ENCODE peak calls at places on chromosomes 11 and 22, in six cellular contexts. K is Peyer's patch, J is IMR-90, Q is esophagus squamous epithelium, F is body of pancreas, X is A549. R is an unnamed sample.

GRCh38 chr11:19511413-19512183 is 201.0 kb upstream of the NAV2 start:
- DNase-seq in J (no peak), K (no peak), X (no peak), Q (no peak), F (peak; percentile 27), R (no peak)

GRCh38 chr11:83816572-83817187 is 530.5 kb upstream of the CCDC90B start:
- DNase-seq in Q (no peak), X (peak; percentile 10), K (no peak), J (peak; percentile 42), F (no peak), R (no peak)

GRCh38 chr11:2160736-2161259 is at the start of gene INS:
- DNase-seq in F (no peak), K (no peak), Q (no peak), J (no peak), X (no peak), R (no peak)

GRCh38 chr11:38123673-38124072 is 1525.6 kb upstream of the RAG2 start:
- DNase-seq in X (no peak), F (no peak), J (no peak), Q (no peak), K (no peak), R (no peak)

GRCh38 chr22:36284171-36284571 is 31.2 kb downstream of the APOL1 start:
- DNase-seq in Q (no peak), X (no peak), J (no peak), F (no peak), K (peak; percentile 51), R (peak; percentile 77)

GRCh38 chr22:27022256-27022655 is 364.9 kb downstream of the MIAT start:
- DNase-seq in F (no peak), X (peak; percentile 5), Q (no peak), J (no peak), K (no peak), R (no peak)

GRCh38 chr22:46025973-46026906 is 49.3 kb upstream of the WNT7B start:
- DNase-seq in J (no peak), F (peak; percentile 17), X (no peak), Q (no peak), K (peak; percentile 48), R (peak; percentile 63)

GRCh38 chr11:127338380-127339259 is 338.1 kb upstream of the KIRREL3 start:
- DNase-seq in X (no peak), K (no peak), J (no peak), F (no peak), Q (no peak), R (no peak)

GRCh38 chr11:78195917-78196545 is 7.3 kb downstream of the USP35 start:
- DNase-seq in F (no peak), Q (no peak), J (no peak), X (no peak), K (no peak), R (peak; percentile 70)

GRCh38 chr11:78194490-78194889 is 5.8 kb downstream of the USP35 start:
- DNase-seq in J (no peak), F (no peak), X (no peak), Q (no peak), K (no peak), R (no peak)

GRCh38 chr11:78192223-78192719 is 3.6 kb downstream of the USP35 start:
- DNase-seq in X (no peak), K (no peak), Q (no peak), J (no peak), F (peak; percentile 92), R (peak; percentile 61)

GRCh38 chr11:78192911-78193341 is 4.2 kb downstream of the USP35 start:
- DNase-seq in Q (no peak), J (no peak), F (no peak), X (no peak), K (no peak), R (peak; percentile 19)

GRCh38 chr11:78193806-78194205 is 5.1 kb downstream of the USP35 start:
- DNase-seq in Q (no peak), F (no peak), X (no peak), K (no peak), J (no peak), R (peak; percentile 41)
- TF ChIP-seq POLR2A in Q (no peak), F (no peak), X (no peak), K (no peak), J (no peak), R (no peak)

DNA sequence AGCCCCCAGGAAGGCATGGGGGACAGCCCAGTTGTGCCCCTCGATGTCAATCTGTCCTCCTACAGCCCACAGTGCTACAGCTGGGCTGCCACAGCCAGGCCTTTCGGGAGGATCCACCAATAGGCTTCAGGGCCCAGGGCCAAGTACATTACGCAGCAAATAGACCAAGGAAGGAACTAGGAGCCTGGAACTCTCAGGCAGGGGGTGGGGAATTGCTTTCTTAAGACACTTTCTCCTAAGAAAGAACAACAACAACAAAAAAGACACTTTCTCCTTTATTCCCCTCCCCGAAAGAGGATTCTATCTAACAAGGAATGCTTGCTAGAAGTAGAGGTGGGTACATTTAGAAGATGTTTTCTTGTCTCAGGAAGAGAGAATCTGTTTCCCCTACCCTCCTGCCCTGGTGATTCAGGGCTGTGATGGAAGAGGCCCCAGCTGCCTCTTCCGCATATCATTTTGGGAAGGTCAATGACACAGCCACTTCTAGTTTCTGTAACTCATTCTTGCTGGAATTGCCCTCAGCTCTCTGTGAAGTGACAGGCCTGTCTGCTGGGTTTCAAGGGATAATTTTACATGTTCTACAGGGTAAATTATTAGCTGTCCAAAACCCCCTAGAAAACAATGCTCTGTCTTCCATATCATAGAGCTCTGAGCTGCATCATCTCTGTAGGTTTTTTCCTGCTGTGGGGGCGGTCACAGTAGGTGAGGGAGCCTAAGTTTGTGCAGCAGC is 6.0 kb upstream of the MALAT1 start:
- DNase-seq in X (no peak), Q (no peak), J (peak; percentile 89), K (peak; percentile 71), F (peak; percentile 78), R (no peak)
- TF ChIP-seq POLR2A in X (peak; percentile 37), Q (no peak), J (peak; percentile 88), K (peak; percentile 55), F (no peak), R (no peak)

GRCh38 chr11:105903113-105903512 is 118.9 kb downstream of the MSANTD4 start:
- DNase-seq in X (no peak), F (no peak), J (peak; percentile 30), Q (no peak), K (no peak), R (no peak)
- TF ChIP-seq POLR2A in X (no peak), F (no peak), J (no peak), Q (no peak), K (no peak), R (no peak)

GRCh38 chr11:61917357-61918109 is at the start of gene RAB3IL1:
- DNase-seq in F (peak; percentile 55), J (no peak), X (peak; percentile 66), Q (no peak), K (peak; percentile 74), R (peak; percentile 84)
- TF ChIP-seq POLR2A in F (no peak), J (no peak), X (no peak), Q (no peak), K (no peak), R (no peak)

DNA sequence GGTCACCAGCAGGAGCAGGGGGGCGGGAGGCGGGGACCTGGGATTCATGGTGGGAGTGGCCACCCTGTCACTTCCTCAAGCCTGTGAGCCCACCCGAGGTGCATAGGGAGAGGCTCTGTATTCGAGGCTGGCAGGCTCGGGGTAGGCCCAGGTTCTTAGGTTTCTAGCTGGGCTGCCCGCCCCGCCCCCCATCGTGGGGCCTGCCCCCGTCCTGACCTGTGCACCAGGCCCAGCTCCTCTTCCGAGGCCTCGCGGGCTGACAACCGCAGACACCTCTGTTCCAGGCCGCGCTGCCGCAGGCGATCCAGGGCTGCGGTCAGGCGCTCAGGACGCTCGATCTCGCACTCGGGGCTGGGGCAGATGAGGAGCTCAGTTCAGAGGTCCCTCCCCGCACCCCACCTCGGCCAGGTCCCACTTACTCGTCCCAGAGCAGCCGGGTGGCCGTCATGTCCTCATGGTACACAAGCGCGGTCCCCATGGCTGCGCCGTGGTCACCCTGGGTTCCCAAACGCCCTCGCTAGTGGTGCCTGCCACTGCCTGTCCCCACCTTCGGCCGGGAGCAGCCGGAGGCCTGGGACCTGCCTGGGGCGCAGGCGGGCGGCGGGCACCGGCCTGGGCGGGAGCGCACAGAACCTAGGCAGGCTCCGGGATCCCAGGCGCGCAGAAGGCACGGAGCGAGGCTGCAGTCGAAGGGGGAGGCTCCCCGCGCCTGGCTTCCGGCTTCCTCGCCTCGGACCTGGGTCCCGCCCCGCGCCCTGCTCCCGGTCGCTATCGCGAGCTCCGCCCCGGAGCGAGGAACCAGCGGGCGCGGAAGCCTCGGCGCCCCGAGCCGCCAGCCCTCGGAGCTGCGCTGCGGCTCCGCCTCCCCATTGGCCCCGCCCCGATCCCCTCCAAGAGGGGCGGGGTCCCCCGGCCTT is at the start of gene HDAC10:
- DNase-seq in X (no peak), J (peak; percentile 74), F (peak; percentile 83), K (peak; percentile 92), Q (no peak), R (peak; percentile 96)
- TF ChIP-seq POLR2A in X (no peak), J (no peak), F (peak; percentile 27), K (peak; percentile 23), Q (no peak), R (peak; percentile 22)

DNA sequence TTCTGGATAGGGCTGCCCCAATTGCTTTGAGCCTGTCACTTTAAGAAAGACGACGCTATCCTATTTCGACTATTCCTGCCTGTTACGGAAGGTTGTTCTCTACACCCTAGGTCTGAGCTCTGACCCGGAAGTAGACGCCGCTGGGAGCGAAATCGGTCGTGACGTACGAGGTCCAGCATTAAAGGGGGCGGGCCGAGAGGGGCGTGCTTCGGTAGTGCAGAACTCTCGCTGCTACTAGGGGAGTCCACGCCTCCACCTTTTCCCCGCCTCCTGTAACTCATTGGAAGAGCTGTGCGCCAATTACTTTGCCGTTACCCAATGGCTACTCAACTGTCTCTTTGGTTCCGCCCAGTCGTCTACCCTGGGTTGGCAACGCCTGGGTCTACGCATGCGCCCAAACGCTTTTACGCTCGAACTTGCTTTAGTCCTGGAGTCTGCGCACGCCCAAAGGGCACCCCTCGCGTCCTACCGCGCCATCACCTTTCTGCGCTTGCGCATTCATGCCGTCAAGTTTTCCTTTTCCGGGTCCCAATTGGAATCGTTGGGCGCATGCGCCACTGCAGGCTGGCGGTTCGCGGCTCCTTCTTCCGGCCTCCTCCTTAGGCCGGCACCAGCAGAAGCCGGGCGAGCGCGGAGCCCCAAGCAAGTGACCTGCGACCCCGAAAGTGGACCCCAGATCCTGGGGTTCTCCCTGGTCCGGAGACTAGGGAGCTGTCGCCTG is at the start of gene PCNX3:
- DNase-seq in K (peak; percentile 100), F (peak; percentile 100), J (peak; percentile 100), Q (peak; percentile 99), X (peak; percentile 100), R (peak; percentile 100)
- TF ChIP-seq POLR2A in K (peak; percentile 70), F (no peak), J (no peak), Q (no peak), X (peak; percentile 45), R (no peak)